ENCODE peak calls at places on chromosomes 7 and 10, in six cellular contexts. C is NCI-H1417; P is GM10248; R is NCI-H1092; H is left colon; T is activated CD4-positive, alpha-beta T cell treated with anti-CD3 and anti-CD28 coated beads, Interleukin-2, amount 50 U/mL, for 1 hour. Y is an unnamed sample.

GRCh38 chr10:100725869-100726426 is 19.4 kb upstream of the PAX2 start:
- DNase-seq in H (no peak), T (no peak), P (no peak), R (no peak), C (no peak), Y (no peak)

GRCh38 chr7:1523208-1523607 is 7.3 kb upstream of the MAFK start:
- DNase-seq in P (no peak), T (no peak), R (no peak), H (peak), C (no peak), Y (no peak)

GRCh38 chr7:100897111-100897608 is 1.5 kb upstream of the ACHE start:
- DNase-seq in H (no peak), R (no peak), T (peak), C (peak), P (peak), Y (peak)

GRCh38 chr10:72316748-72317435 is 37.8 kb downstream of the DNAJB12 start:
- DNase-seq in H (peak), P (no peak), T (peak), C (peak), R (peak), Y (no peak)

GRCh38 chr7:157679607-157680006 is 342.8 kb downstream of the DNAJB6 start:
- DNase-seq in P (no peak), R (no peak), C (no peak), H (peak), T (no peak), Y (no peak)

GRCh38 chr7:39838326-39838725 is 111.7 kb upstream of the CDK13 start:
- DNase-seq in R (peak), T (no peak), P (no peak), H (peak), C (peak), Y (no peak)

GRCh38 chr10:114714281-114714741 is 56.2 kb upstream of the ABLIM1 start:
- DNase-seq in P (no peak), T (no peak), R (peak), C (peak), H (peak), Y (no peak)

GRCh38 chr7:6656413-6656812 is 19.3 kb downstream of the ZNF316 start:
- DNase-seq in T (no peak), R (no peak), H (no peak), P (no peak), C (no peak), Y (no peak)

GRCh38 chr10:107144490-107144889 is 20.0 kb downstream of the SORCS1 start:
- DNase-seq in T (no peak), H (no peak), P (no peak), C (no peak), R (no peak), Y (no peak)

GRCh38 chr7:129652914-129653313 is 41.4 kb downstream of the NRF1 start:
- DNase-seq in T (no peak), H (no peak), R (no peak), P (no peak), C (no peak), Y (no peak)

GRCh38 chr10:125344573-125345121 is 184.3 kb upstream of the CTBP2 start:
- DNase-seq in R (no peak), P (peak), C (no peak), H (peak), T (no peak), Y (no peak)

GRCh38 chr10:114115661-114116060 is 58.3 kb downstream of the CCDC186 start:
- DNase-seq in R (no peak), P (no peak), H (no peak), T (no peak), C (peak), Y (no peak)

GRCh38 chr10:19788075-19788686 is 28.1 kb upstream of the PLXDC2 start:
- DNase-seq in R (no peak), C (peak), P (peak), H (no peak), T (no peak), Y (no peak)

GRCh38 chr10:50362547-50363125 is 111.3 kb upstream of the ASAH2 start:
- DNase-seq in P (peak), R (no peak), T (no peak), C (no peak), H (no peak), Y (peak)

GRCh38 chr7:151882734-151883133 is 5.8 kb upstream of the PRKAG2 start:
- DNase-seq in H (peak), P (no peak), C (no peak), R (no peak), T (no peak), Y (no peak)

GRCh38 chr10:77355844-77356243 is 281.8 kb downstream of the KCNMA1 start:
- DNase-seq in T (no peak), C (no peak), R (no peak), P (no peak), H (no peak), Y (no peak)

GRCh38 chr7:80307251-80307856 is 172.7 kb downstream of the GNAI1 start:
- DNase-seq in R (no peak), C (peak), P (no peak), T (no peak), H (no peak), Y (no peak)

GRCh38 chr7:41189866-41190265 is 513.0 kb downstream of the INHBA start:
- DNase-seq in T (no peak), C (no peak), H (no peak), P (no peak), R (no peak), Y (no peak)

GRCh38 chr7:139099181-139099947 is 10.2 kb downstream of the ZC3HAV1 start:
- DNase-seq in R (no peak), H (no peak), T (no peak), C (no peak), P (no peak), Y (no peak)

GRCh38 chr7:79182283-79182682 is 271.2 kb downstream of the MAGI2 start:
- DNase-seq in C (no peak), H (no peak), T (no peak), R (no peak), P (no peak), Y (no peak)

GRCh38 chr10:19310121-19310520 is 261.5 kb downstream of the MALRD1 start:
- DNase-seq in C (no peak), T (no peak), P (no peak), R (no peak), H (no peak), Y (no peak)

GRCh38 chr7:42359946-42360345 is 122.9 kb upstream of the GLI3 start:
- DNase-seq in C (no peak), H (no peak), R (no peak), P (no peak), T (no peak), Y (no peak)

GRCh38 chr10:105857284-105858264 is 1216.5 kb downstream of the SORCS3 start:
- DNase-seq in H (no peak), R (no peak), T (no peak), P (no peak), C (no peak), Y (no peak)

GRCh38 chr7:42274052-42274451 is 37.0 kb upstream of the GLI3 start:
- DNase-seq in P (no peak), C (no peak), T (no peak), R (no peak), H (no peak), Y (no peak)

GRCh38 chr10:96835826-96836365 is 3.8 kb downstream of the LCOR start:
- DNase-seq in P (no peak), C (no peak), R (no peak), H (no peak), T (no peak), Y (no peak)

GRCh38 chr7:877312-878232 is 1.2 kb downstream of the GET4 start:
- DNase-seq in C (peak), P (no peak), T (peak), R (no peak), H (peak), Y (no peak)

GRCh38 chr7:154650275-154650674 is 352.6 kb downstream of the PAXIP1 start:
- DNase-seq in P (no peak), R (no peak), C (no peak), T (no peak), H (no peak), Y (no peak)

GRCh38 chr10:60809157-60809556 is 30.9 kb downstream of the CDK1 start:
- DNase-seq in P (no peak), C (no peak), T (no peak), H (no peak), R (no peak), Y (no peak)

GRCh38 chr10:75978213-75978612 is 546.8 kb downstream of the LRMDA start:
- DNase-seq in H (no peak), T (no peak), R (no peak), P (no peak), C (no peak), Y (no peak)

GRCh38 chr10:44891721-44892120 is 19.4 kb upstream of the TMEM72 start:
- DNase-seq in H (no peak), R (no peak), C (no peak), T (no peak), P (no peak), Y (no peak)

GRCh38 chr10:22010973-22011408 is 7.5 kb upstream of the DNAJC1 start:
- DNase-seq in T (no peak), P (no peak), H (no peak), C (peak), R (no peak), Y (no peak)

GRCh38 chr10:18793951-18794350 is 134.7 kb downstream of the ARL5B start:
- DNase-seq in R (no peak), C (peak), P (no peak), T (no peak), H (no peak), Y (no peak)

GRCh38 chr7:41005381-41005901 is 697.4 kb downstream of the INHBA start:
- DNase-seq in P (no peak), R (no peak), T (no peak), C (no peak), H (no peak), Y (no peak)

GRCh38 chr7:115662120-115662519 is 368.4 kb downstream of the TFEC start:
- DNase-seq in H (no peak), R (no peak), P (no peak), C (no peak), T (no peak), Y (no peak)

GRCh38 chr7:85038466-85038865 is 148.4 kb downstream of the SEMA3D start:
- DNase-seq in T (no peak), R (no peak), C (no peak), H (no peak), P (no peak), Y (no peak)

GRCh38 chr7:94578615-94579014 is 69.0 kb downstream of the CASD1 start:
- DNase-seq in R (no peak), H (no peak), T (no peak), C (no peak), P (no peak), Y (no peak)

GRCh38 chr7:4842302-4843064 is 19.3 kb downstream of the PAPOLB start:
- DNase-seq in T (no peak), C (no peak), P (no peak), H (no peak), R (no peak), Y (no peak)

GRCh38 chr7:74092321-74092963 is 8.8 kb downstream of the LIMK1 start:
- DNase-seq in T (no peak), R (no peak), C (no peak), P (peak), H (no peak), Y (peak)